ENCODE peak calls at places on chromosomes 1 and 21, in six cellular contexts. Y is transverse colon; Z is AG09309; C is neural crest cell; N is activated CD8-positive, alpha-beta T cell treated with anti-CD3 and anti-CD28 coated beads for 36 hours; H is brain microvascular endothelial cell. I is an unnamed sample.

GRCh38 chr1:83033682-83034081 is 965.2 kb downstream of the TTLL7 start:
- DNase-seq in Y (no peak), Z (no peak), C (no peak), N (no peak), H (peak), I (no peak)

GRCh38 chr1:26138974-26139558 is 19.8 kb upstream of the FAM110D start:
- DNase-seq in Y (no peak), Z (no peak), C (no peak), N (no peak), H (no peak), I (no peak)

GRCh38 chr1:116710326-116711060 is 43.0 kb upstream of the IGSF3 start:
- DNase-seq in Y (no peak), Z (no peak), C (no peak), N (no peak), H (no peak), I (no peak)

GRCh38 chr1:1245840-1246205 is 699 bp downstream of the C1QTNF12 start:
- DNase-seq in Y (no peak), Z (no peak), C (no peak), N (no peak), H (no peak), I (no peak)

GRCh38 chr1:200453544-200453905 is 43.7 kb upstream of the ZNF281 start:
- DNase-seq in Y (no peak), Z (peak), C (no peak), N (no peak), H (no peak), I (no peak)

GRCh38 chr21:42051788-42052187 is 19.3 kb upstream of the UMODL1 start:
- DNase-seq in Y (no peak), Z (no peak), C (no peak), N (no peak), H (no peak), I (no peak)

GRCh38 chr1:109969430-109969829 is 15.1 kb upstream of the AHCYL1 start:
- DNase-seq in Y (no peak), Z (peak), C (no peak), N (no peak), H (peak), I (no peak)

GRCh38 chr1:208137144-208137682 is 107.0 kb downstream of the PLXNA2 start:
- DNase-seq in Y (no peak), Z (no peak), C (no peak), N (no peak), H (no peak), I (no peak)

GRCh38 chr1:191888996-191889622 is 269.2 kb upstream of the RGS18 start:
- DNase-seq in Y (no peak), Z (no peak), C (no peak), N (no peak), H (no peak), I (no peak)

GRCh38 chr1:35611655-35612054 is 29.7 kb downstream of the PSMB2 start:
- DNase-seq in Y (no peak), Z (no peak), C (no peak), N (no peak), H (no peak), I (no peak)

GRCh38 chr1:161981735-161982525 is 41.7 kb downstream of the OLFML2B start:
- DNase-seq in Y (no peak), Z (no peak), C (no peak), N (no peak), H (no peak), I (no peak)

GRCh38 chr1:175704621-175705020 is 38.8 kb downstream of the TNR start:
- DNase-seq in Y (no peak), Z (no peak), C (no peak), N (no peak), H (no peak), I (no peak)

DNA sequence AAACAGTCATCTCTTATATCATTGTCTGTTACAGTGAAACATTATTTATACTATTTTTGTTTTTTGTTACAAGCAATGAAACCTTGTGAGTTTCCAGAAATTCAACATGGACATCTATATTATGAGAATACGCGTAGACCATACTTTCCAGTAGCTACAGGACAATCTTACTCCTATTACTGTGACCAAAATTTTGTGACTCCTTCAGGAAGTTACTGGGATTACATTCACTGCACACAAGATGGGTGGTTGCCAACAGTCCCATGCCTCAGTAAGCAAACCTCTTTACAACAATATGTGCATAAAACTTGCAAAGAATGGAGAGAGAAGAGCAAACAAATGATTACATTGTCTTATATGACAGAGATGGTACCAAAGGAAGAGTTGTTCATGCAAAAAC is 22.4 kb downstream of the CFHR4 start:
- DNase-seq in Y (no peak), Z (no peak), C (no peak), N (no peak), H (peak), I (no peak)
- TF ChIP-seq CTCF in Y (no peak), Z (no peak), C (peak), N (no peak), H (peak), I (no peak)

GRCh38 chr1:170768929-170769328 is 105.0 kb downstream of the PRRX1 start:
- DNase-seq in Y (no peak), Z (no peak), C (no peak), N (no peak), H (no peak), I (no peak)

GRCh38 chr1:170765279-170765678 is 101.3 kb downstream of the PRRX1 start:
- DNase-seq in Y (no peak), Z (no peak), C (no peak), N (no peak), H (no peak), I (no peak)

GRCh38 chr1:170770254-170770653 is 106.3 kb downstream of the PRRX1 start:
- DNase-seq in Y (no peak), Z (no peak), C (no peak), N (no peak), H (no peak), I (no peak)

DNA sequence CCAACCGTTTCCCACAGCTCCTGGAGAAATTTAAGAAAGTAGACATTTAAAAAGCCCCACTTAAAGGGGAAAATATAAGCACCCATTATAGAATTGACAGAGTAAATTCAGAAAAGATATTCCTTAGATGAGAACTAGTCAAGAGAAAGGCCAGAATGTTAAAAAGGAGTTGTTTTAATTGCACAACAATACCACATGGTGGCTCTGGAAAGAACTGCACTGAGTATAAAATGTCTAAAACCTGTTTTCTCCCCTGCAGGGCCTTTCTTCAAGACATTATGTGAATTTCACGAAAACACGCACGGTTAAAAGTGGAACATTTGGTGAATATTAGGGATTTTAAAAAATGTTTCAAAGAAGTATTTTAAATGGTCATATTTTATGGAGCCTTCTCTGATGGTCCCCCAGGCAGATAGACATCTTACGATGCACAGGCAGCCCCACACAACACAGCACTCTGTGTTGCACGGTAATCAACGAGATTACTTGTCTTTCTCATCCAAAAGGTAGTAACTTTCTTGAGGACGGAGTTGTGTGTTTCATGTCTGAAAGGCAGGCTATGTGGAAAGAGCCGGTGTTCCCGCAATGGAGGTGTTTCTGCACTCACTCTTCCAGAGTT is 101.9 kb downstream of the PRRX1 start:
- DNase-seq in Y (no peak), Z (peak), C (no peak), N (no peak), H (peak), I (no peak)
- TF ChIP-seq CTCF in Y (no peak), Z (peak), C (peak), N (no peak), H (peak), I (no peak)

DNA sequence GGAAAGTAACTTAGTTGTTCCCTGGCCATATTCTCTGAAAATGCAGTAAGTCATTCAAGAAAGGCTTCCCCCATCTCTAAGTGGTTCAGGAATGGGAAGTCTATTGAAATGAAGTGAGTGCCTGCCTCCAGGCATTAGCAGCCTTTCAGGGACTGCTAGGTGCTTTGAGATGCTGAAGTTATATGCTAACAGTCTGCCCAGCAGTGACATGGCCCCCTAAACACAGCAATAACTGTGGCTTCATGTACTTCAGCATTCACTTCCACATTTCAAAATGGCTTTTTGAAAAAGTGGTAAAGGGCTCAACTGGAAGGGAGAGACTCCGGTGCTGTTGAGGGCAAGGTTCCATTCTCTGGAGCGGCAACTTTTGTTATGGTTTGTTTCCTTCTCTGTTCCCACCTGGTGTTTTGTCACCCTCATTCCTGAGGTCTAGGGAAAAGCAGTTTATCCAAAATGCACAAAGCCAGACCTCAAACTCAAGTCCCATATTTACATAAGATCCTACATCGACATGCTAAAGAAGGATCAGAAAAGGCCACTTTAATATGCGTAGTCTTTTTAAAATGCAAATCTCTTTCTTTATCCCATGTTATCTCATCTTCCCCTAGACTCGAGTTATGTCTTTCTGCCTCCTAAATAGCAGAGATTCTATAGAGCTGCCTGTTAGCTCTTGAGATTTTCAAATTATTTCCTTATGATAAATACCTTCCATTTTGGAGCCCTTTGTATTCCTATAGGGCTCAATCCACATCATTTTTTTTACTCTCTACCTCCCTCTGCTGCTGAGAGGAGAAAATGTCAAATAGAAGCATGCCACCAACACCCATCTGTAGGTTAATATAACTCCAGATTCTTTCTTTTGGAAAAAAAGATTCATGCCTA is 34.2 kb upstream of the LRRC8C start:
- DNase-seq in Y (no peak), Z (no peak), C (no peak), N (no peak), H (peak), I (peak)
- TF ChIP-seq CTCF in Y (peak), Z (peak), C (peak), N (peak), H (peak), I (peak)

GRCh38 chr1:226549937-226550670 is 1.5 kb downstream of the STUM start:
- DNase-seq in Y (peak), Z (no peak), C (peak), N (peak), H (no peak), I (peak)
- TF ChIP-seq CTCF in Y (no peak), Z (no peak), C (peak), N (peak), H (peak), I (no peak)

DNA sequence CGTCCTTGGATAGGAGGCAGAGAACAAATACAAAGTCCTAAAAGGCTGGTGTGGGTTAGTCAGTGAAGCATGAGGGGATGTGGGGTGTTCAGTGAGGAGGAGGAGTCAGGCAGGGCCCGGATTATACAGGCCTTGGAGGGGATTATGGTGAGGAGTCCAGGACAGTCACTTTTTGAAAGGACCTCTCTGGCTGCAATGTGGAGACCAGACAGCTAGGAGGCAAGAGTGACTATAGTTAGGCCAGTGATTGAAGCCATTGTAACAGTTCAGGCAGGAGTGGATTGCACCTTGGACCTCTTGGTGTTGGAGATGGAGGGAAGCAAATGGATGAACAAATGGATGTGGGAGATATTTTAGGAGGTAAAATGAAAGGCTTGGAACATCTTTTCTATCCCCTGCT is 115.8 kb downstream of the C1orf94 start:
- DNase-seq in Y (no peak), Z (no peak), C (no peak), N (no peak), H (no peak), I (no peak)
- TF ChIP-seq CTCF in Y (no peak), Z (peak), C (no peak), N (no peak), H (no peak), I (no peak)

DNA sequence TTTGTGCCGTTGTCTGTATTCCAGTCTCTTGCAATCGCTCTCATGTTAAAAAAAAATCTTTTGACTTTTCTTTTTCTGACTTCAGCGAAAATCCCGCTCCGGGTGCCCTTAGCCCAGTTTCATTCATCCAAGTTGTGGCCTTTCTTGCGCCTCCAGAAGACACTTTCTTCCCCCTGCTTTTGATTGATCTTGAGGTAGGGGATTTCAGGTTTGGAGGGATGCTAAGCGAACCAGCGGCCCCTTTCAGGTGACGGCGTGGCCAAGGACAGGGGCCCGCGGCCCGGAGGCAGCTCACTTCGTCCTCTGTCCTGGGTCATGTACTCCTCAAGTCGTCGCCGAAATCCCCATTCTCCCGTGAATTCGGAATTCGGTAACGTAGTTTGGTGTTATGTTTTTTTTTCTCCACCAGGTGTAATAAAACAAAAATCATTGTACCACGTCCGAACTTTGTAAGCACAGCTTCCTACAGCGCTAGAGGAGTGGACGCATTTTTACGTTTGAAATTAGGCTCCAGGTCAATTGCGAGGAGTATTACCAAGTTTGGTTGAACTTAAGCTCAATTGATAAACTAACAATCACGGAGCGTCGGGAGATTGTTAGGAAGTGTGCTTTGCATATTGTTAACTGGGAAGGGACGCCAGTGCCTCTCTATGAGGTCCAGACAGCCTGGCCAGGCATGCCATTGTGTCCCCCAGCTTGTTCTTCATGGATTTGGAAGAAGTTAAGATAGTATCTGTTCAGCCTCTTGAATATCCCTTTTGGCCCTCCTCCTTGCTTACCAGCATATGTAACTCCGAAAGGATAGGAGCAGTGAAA is 1.1 kb downstream of the MRPS6 start:
- DNase-seq in Y (no peak), Z (no peak), C (peak), N (peak), H (no peak), I (no peak)
- TF ChIP-seq CTCF in Y (peak), Z (no peak), C (peak), N (peak), H (no peak), I (no peak)

DNA sequence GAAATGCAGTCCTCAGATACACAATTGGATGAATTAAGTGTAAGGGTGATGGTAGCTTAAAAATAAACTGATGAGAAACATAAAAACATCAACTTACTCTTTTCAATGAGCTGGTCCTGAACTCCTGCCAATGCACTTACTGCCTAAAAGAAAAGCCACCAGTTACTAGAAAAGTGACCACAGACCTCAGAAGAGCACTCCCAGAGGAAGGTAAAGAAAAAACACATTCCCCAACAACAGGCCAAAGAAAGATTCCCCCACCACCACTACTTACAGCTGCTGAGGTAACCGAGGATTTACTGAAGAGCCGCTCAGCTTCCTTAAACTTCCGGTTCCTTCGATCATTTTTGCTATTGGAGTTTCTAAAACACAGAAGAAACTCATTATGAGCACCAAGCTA is 5.4 kb downstream of the MEAF6 start:
- DNase-seq in Y (no peak), Z (no peak), C (no peak), N (no peak), H (no peak), I (no peak)
- TF ChIP-seq CTCF in Y (no peak), Z (peak), C (peak), N (no peak), H (peak), I (no peak)

DNA sequence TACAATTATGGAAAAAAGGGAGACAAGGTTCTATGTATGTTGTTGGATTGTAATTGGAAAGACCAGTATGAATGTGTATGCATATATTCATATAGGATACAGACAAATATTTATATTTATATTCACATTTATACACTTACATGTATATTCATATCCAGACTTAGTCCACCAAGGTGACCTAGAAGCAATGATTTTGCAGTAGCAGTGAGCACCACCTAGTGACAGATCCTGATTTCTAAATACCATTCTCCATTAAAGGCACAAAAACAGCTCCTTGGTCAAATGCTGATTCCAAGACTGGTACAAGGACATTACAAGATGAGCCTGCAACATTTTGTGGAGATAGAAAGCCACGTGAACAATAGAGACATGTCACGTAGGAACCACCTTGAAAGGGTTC is 153.4 kb downstream of the SDCCAG8 start:
- DNase-seq in Y (no peak), Z (no peak), C (no peak), N (no peak), H (no peak), I (no peak)
- TF ChIP-seq CTCF in Y (no peak), Z (peak), C (peak), N (no peak), H (peak), I (peak)

GRCh38 chr1:100353073-100353801 is 931 bp downstream of the CDC14A start:
- DNase-seq in Y (peak), Z (no peak), C (peak), N (peak), H (no peak), I (peak)

GRCh38 chr1:100352267-100353072 is at the start of gene CDC14A:
- DNase-seq in Y (peak), Z (peak), C (peak), N (peak), H (peak), I (peak)

GRCh38 chr1:100350787-100351094 is 1.6 kb upstream of the CDC14A start:
- DNase-seq in Y (peak), Z (no peak), C (no peak), N (no peak), H (no peak), I (no peak)

GRCh38 chr1:100349276-100349675 is 3.0 kb upstream of the CDC14A start:
- DNase-seq in Y (no peak), Z (no peak), C (no peak), N (no peak), H (no peak), I (no peak)

DNA sequence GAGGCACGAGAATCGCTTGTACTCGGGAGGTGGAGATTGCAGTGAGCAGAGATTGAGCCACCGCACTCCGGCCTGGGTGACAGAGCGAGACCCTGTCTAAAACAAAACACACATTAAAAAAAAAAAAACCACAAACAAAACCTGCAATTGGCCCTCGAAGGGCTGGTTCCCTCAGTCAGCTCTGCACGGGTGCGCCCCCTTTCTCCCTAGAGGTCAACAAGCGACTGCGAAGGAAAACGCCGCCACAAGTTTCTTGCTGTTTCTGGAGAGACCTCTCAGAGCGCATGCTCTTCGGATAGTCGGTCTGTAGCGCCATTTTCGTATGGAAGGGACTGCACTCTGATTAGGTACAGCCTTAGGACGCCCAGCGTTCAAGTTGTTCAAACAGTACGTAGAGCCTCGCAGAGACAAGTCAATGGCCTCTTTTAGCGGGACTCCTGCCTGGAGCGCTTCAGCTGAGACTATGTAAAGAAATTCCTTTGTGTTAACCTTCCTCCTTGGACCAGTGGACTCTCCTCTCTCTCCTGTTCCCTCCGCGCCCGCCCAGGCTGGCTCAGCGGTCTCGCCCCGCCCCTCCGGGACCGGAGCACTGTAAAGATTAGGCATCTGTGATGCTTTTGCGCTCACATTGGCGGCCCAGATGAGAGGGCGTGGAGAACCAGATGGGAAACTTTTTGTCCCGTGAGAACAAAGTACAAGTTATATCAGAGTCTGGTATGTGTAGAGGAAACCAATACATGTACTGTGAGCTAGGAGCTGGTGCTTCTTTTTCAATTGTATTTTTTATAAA is 1.0 kb upstream of the CDC14A start:
- DNase-seq in Y (peak), Z (peak), C (peak), N (peak), H (peak), I (peak)
- TF ChIP-seq CTCF in Y (peak), Z (no peak), C (peak), N (peak), H (peak), I (peak)